ENCODE peak calls at places on chromosomes 12 and 14, in six cellular contexts. U is LoVo, L is GM10248, O is H7, M is cardiac fibroblast, K is left ventricle myocardium superior. S is an unnamed sample.
A peak's percentile ranks its signal among the peaks of the same experiment; 100 is the strongest.

GRCh38 chr14:61212546-61212945 is 68.6 kb downstream of the TMEM30B start:
- DNase-seq in U (no peak), L (no peak), O (no peak), M (no peak), K (no peak), S (no peak)

GRCh38 chr12:121538699-121539061 is 42.1 kb downstream of the KDM2B start:
- DNase-seq in U (peak; percentile 74), L (no peak), O (peak; percentile 79), M (no peak), K (no peak), S (no peak)

GRCh38 chr14:34021096-34021495 is 70.2 kb upstream of the EGLN3 start:
- DNase-seq in U (no peak), L (no peak), O (no peak), M (no peak), K (no peak), S (no peak)

GRCh38 chr12:104715562-104716182 is 242.4 kb downstream of the SLC41A2 start:
- DNase-seq in U (no peak), L (no peak), O (no peak), M (no peak), K (no peak), S (no peak)

GRCh38 chr12:43807361-43807760 is 1.2 kb upstream of the TWF1 start:
- DNase-seq in U (no peak), L (no peak), O (no peak), M (no peak), K (no peak), S (no peak)

GRCh38 chr12:48810817-48811453 is 7.4 kb upstream of the CACNB3 start:
- DNase-seq in U (no peak), L (no peak), O (no peak), M (peak; percentile 81), K (no peak), S (no peak)

GRCh38 chr12:117854339-117855012 is 114.3 kb downstream of the KSR2 start:
- DNase-seq in U (peak; percentile 78), L (peak; percentile 55), O (peak; percentile 86), M (peak; percentile 58), K (no peak), S (peak; percentile 69)

GRCh38 chr14:25406818-25407217 is 356.9 kb upstream of the STXBP6 start:
- DNase-seq in U (peak; percentile 36), L (no peak), O (peak; percentile 52), M (peak; percentile 33), K (no peak), S (peak; percentile 75)

GRCh38 chr14:66944872-66945271 is 244.4 kb upstream of the GARIN2 start:
- DNase-seq in U (no peak), L (no peak), O (no peak), M (peak; percentile 54), K (no peak), S (no peak)

GRCh38 chr12:69689638-69690037 is 9.5 kb downstream of the BEST3 start:
- DNase-seq in U (no peak), L (no peak), O (peak; percentile 39), M (no peak), K (no peak), S (no peak)

GRCh38 chr12:54390668-54391551 is 6.4 kb upstream of the ZNF385A start:
- DNase-seq in U (no peak), L (peak; percentile 91), O (peak; percentile 99), M (no peak), K (peak; percentile 57), S (peak; percentile 90)

GRCh38 chr12:62832528-62832927 is 102.4 kb downstream of the PPM1H start:
- DNase-seq in U (no peak), L (no peak), O (no peak), M (no peak), K (no peak), S (no peak)

GRCh38 chr12:46027172-46027571 is 36.8 kb upstream of the SCAF11 start:
- DNase-seq in U (no peak), L (no peak), O (no peak), M (no peak), K (no peak), S (peak; percentile 3)

GRCh38 chr12:108390495-108391203 is 51.5 kb upstream of the CMKLR1 start:
- DNase-seq in U (no peak), L (no peak), O (peak; percentile 25), M (no peak), K (no peak), S (no peak)